ENCODE peak calls at places on chromosomes 3 and 15, in nine cellular contexts. O is astrocyte, V is IMR-90, R is tibial nerve, J is spleen, W is GM23338, P is sigmoid colon, I is transverse colon, L is A549. B is an unnamed sample.

GRCh38 chr3:184259396-184259877 is 1.9 kb downstream of the CAMK2N2 start:
- DNase-seq in O (no peak), I (no peak), L (no peak), R (no peak), P (no peak), W (no peak), V (no peak), J (no peak), B (no peak)

GRCh38 chr3:172622916-172623700 is 87.8 kb downstream of the NCEH1 start:
- DNase-seq in I (peak; percentile 29), R (peak; percentile 51), L (no peak), V (peak; percentile 71), O (peak; percentile 74), W (peak; percentile 83), J (no peak), P (no peak), B (peak; percentile 72)

GRCh38 chr15:67105065-67105951 is 39.9 kb downstream of the SMAD3 start:
- DNase-seq in J (peak; percentile 66), O (peak; percentile 99), V (peak; percentile 99), P (peak; percentile 83), I (peak; percentile 58), L (peak; percentile 97), R (peak; percentile 37), W (no peak), B (peak; percentile 97)

GRCh38 chr3:176663819-176664218 is 533.5 kb downstream of the TBL1XR1 start:
- DNase-seq in I (no peak), P (no peak), R (no peak), W (peak; percentile 54), J (no peak), V (peak; percentile 66), L (peak; percentile 1), O (peak; percentile 70), B (peak; percentile 50)

GRCh38 chr3:12986986-12987385 is 86.2 kb downstream of the IQSEC1 start:
- DNase-seq in I (no peak), W (no peak), R (no peak), P (no peak), V (no peak), J (peak; percentile 66), L (no peak), O (no peak), B (no peak)

GRCh38 chr3:184758056-184758455 is 46.2 kb upstream of the MAGEF1 start:
- DNase-seq in O (no peak), W (no peak), V (no peak), J (peak; percentile 67), L (no peak), I (no peak), R (no peak), P (no peak), B (no peak)

GRCh38 chr3:11434017-11434526 is 161.9 kb downstream of the ATG7 start:
- DNase-seq in W (no peak), V (peak; percentile 73), R (peak; percentile 59), P (peak; percentile 80), I (peak; percentile 15), L (no peak), O (peak; percentile 24), J (no peak), B (peak; percentile 70)

GRCh38 chr15:62469874-62470688 is 305.0 kb upstream of the C2CD4B start:
- DNase-seq in O (peak; percentile 98), R (peak; percentile 21), I (no peak), W (peak; percentile 51), J (no peak), P (peak; percentile 87), V (peak; percentile 90), L (no peak), B (peak; percentile 65)

GRCh38 chr15:39388118-39388517 is 192.8 kb upstream of the THBS1 start:
- DNase-seq in W (no peak), V (no peak), J (no peak), R (no peak), I (no peak), P (no peak), O (no peak), L (no peak), B (no peak)

GRCh38 chr3:168091299-168091852 is 4.3 kb downstream of the GOLIM4 start:
- DNase-seq in P (no peak), V (no peak), I (no peak), R (no peak), O (no peak), W (no peak), J (no peak), L (no peak), B (no peak)

GRCh38 chr3:146503459-146504202 is 34.3 kb upstream of the PLSCR2 start:
- DNase-seq in J (no peak), I (peak; percentile 50), W (peak; percentile 29), R (no peak), P (no peak), V (peak; percentile 95), L (peak; percentile 23), O (peak; percentile 99), B (peak; percentile 83)

GRCh38 chr3:192929755-192930491 is 12.3 kb upstream of the MB21D2 start:
- DNase-seq in I (no peak), L (no peak), J (no peak), R (no peak), O (peak; percentile 75), V (no peak), W (no peak), P (no peak), B (no peak)

GRCh38 chr3:170966495-170966894 is 58.1 kb upstream of the EIF5A2 start:
- DNase-seq in J (no peak), O (peak; percentile 20), I (no peak), W (no peak), V (no peak), P (no peak), L (no peak), R (no peak), B (no peak)

GRCh38 chr3:28050895-28051294 is 190.5 kb upstream of the CMC1 start:
- DNase-seq in R (no peak), O (peak; percentile 9), L (peak; percentile 47), V (peak; percentile 5), P (no peak), J (no peak), I (peak; percentile 21), W (no peak), B (no peak)

GRCh38 chr15:49814709-49815108 is 193.9 kb downstream of the DTWD1 start:
- DNase-seq in L (no peak), O (no peak), J (no peak), W (no peak), P (no peak), R (no peak), V (no peak), I (no peak), B (no peak)

GRCh38 chr3:45777111-45777752 is 19.1 kb downstream of the SLC6A20 start:
- DNase-seq in L (no peak), I (no peak), O (no peak), W (no peak), P (no peak), J (no peak), V (no peak), R (no peak), B (peak; percentile 4)

GRCh38 chr3:65144791-65145355 is 457.1 kb upstream of the ADAMTS9 start:
- DNase-seq in L (no peak), J (no peak), I (no peak), R (no peak), V (peak; percentile 12), O (peak; percentile 84), P (no peak), W (no peak), B (no peak)

GRCh38 chr15:84685304-84685703 is 27.3 kb upstream of the NMB start:
- DNase-seq in O (peak; percentile 80), L (no peak), R (peak; percentile 22), P (peak; percentile 68), I (peak; percentile 13), J (no peak), W (no peak), V (peak; percentile 82), B (peak; percentile 48)

GRCh38 chr15:81323944-81324881 is at the start of gene STARD5:
- DNase-seq in R (peak; percentile 98), O (peak; percentile 90), L (peak; percentile 99), W (peak; percentile 99), P (peak; percentile 99), V (peak; percentile 96), I (peak; percentile 100), J (peak; percentile 100), B (peak; percentile 95)

GRCh38 chr15:94607176-94607654 is 375.9 kb downstream of the MCTP2 start:
- DNase-seq in P (peak; percentile 83), W (no peak), I (peak; percentile 17), J (peak; percentile 76), L (no peak), R (peak; percentile 48), V (no peak), O (no peak), B (no peak)

GRCh38 chr3:57298041-57298440 is 5.6 kb upstream of the ASB14 start:
- DNase-seq in R (no peak), V (peak; percentile 40), L (peak; percentile 36), I (no peak), W (no peak), J (no peak), P (no peak), O (peak; percentile 47), B (no peak)

GRCh38 chr3:82001276-82001953 is 240.0 kb upstream of the GBE1 start:
- DNase-seq in P (no peak), I (no peak), L (no peak), O (no peak), W (no peak), V (no peak), R (no peak), J (no peak), B (no peak)

GRCh38 chr3:52385157-52385556 is 59.7 kb downstream of the SEMA3G start:
- DNase-seq in V (peak; percentile 41), O (peak; percentile 12), P (no peak), L (peak; percentile 64), J (no peak), I (no peak), W (peak; percentile 96), R (no peak), B (no peak)

GRCh38 chr3:8702560-8702959 is 31.0 kb upstream of the CAV3 start:
- DNase-seq in R (no peak), J (no peak), P (no peak), L (no peak), I (no peak), O (no peak), W (peak; percentile 70), V (no peak), B (no peak)
- H3K4me1 ChIP-seq in R (no peaks in the 10 kb centered on the region), J (no peaks in the 10 kb centered on the region), P (no peaks in the 10 kb centered on the region), L (no peaks in the 10 kb centered on the region), I (no peaks in the 10 kb centered on the region), O (no peaks in the 10 kb centered on the region), W (no peaks in the 10 kb centered on the region), V (no peaks in the 10 kb centered on the region), B (no peaks in the 10 kb centered on the region)

GRCh38 chr3:54771050-54771449 is 156.8 kb downstream of the LRTM1 start:
- DNase-seq in I (no peak), J (no peak), R (no peak), L (no peak), P (no peak), V (no peak), W (no peak), O (no peak), B (no peak)
- H3K27ac ChIP-seq in I (no peak overlapping the region), J (no peak overlapping the region), R (no peak overlapping the region), L (no peak overlapping the region), P (no peak overlapping the region), V (no peak overlapping the region), W (no peak overlapping the region), O (no peak overlapping the region), B (no peak overlapping the region)

GRCh38 chr3:101223016-101223415 is 97.4 kb downstream of the IMPG2 start:
- DNase-seq in I (no peak), J (no peak), W (no peak), R (no peak), O (no peak), V (no peak), L (no peak), P (no peak), B (no peak)
- H3K4me3 ChIP-seq in I (no peak overlapping the region), J (no peak overlapping the region), W (no peak overlapping the region), R (no peak overlapping the region), O (no peak overlapping the region), V (no peak overlapping the region), L (no peak overlapping the region), P (no peak overlapping the region), B (no peak overlapping the region)

GRCh38 chr15:59567369-59567768 is 44.2 kb upstream of the GCNT3 start:
- DNase-seq in V (no peak), J (no peak), W (no peak), I (peak; percentile 38), O (no peak), R (no peak), P (no peak), L (no peak), B (no peak)
- H3K4me1 ChIP-seq in V (no peaks in the 10 kb centered on the region), J (no peaks in the 10 kb centered on the region), W (peaks cover 6% of the 10 kb centered on the region), I (peaks cover 7% of the 10 kb centered on the region), O (no peaks in the 10 kb centered on the region), R (no peaks in the 10 kb centered on the region), P (no peaks in the 10 kb centered on the region), L (peaks cover 37% of the 10 kb centered on the region), B (no peaks in the 10 kb centered on the region)

B was measured in SJSA1.